ENCODE peak calls at places on chromosomes 2 and 18, in five cellular contexts. F, E, H, B and N are unnamed samples.

GRCh38 chr18:60053747-60054304 is 154.0 kb downstream of the PMAIP1 start:
- DNase-seq in F (peak; percentile 54), E (no peak), H (peak; percentile 55), B (no peak), N (peak; percentile 100)

GRCh38 chr18:51009071-51009470 is 20.9 kb upstream of the SMAD4 start:
- DNase-seq in F (no peak), E (peak; percentile 31), H (no peak), B (no peak), N (peak; percentile 43)

GRCh38 chr2:96875498-96876035 is 5.7 kb upstream of the SEMA4C start:
- DNase-seq in F (no peak), E (no peak), H (no peak), B (no peak), N (no peak)

GRCh38 chr2:5980351-5981054 is 288.3 kb downstream of the SOX11 start:
- DNase-seq in F (no peak), E (no peak), H (no peak), B (no peak), N (no peak)

GRCh38 chr2:19635951-19636505 is 265.8 kb downstream of the TTC32 start:
- DNase-seq in F (no peak), E (no peak), H (no peak), B (no peak), N (no peak)

GRCh38 chr2:207437857-207438166 is 92.0 kb upstream of the CREB1 start:
- DNase-seq in F (no peak), E (no peak), H (no peak), B (no peak), N (no peak)

GRCh38 chr2:231187736-231188505 is 10.5 kb upstream of the ARMC9 start:
- DNase-seq in F (peak; percentile 43), E (no peak), H (no peak), B (no peak), N (no peak)

GRCh38 chr2:58700621-58701020 is 459.5 kb upstream of the FANCL start:
- DNase-seq in F (no peak), E (no peak), H (no peak), B (no peak), N (peak; percentile 56)

GRCh38 chr2:63408530-63408929 is 179.7 kb downstream of the WDPCP start:
- DNase-seq in F (no peak), E (no peak), H (no peak), B (no peak), N (no peak)

GRCh38 chr2:28088970-28089369 is 198.4 kb downstream of the BABAM2 start:
- DNase-seq in F (no peak), E (no peak), H (no peak), B (no peak), N (peak; percentile 82)

GRCh38 chr18:68431111-68431921 is 283.6 kb downstream of the TMX3 start:
- DNase-seq in F (no peak), E (no peak), H (no peak), B (no peak), N (peak; percentile 27)

GRCh38 chr2:200786826-200787225 is 24.9 kb upstream of the BZW1 start:
- DNase-seq in F (no peak), E (no peak), H (no peak), B (no peak), N (peak; percentile 94)

GRCh38 chr2:65500319-65501040 is 68.1 kb upstream of the SPRED2 start:
- DNase-seq in F (no peak), E (no peak), H (no peak), B (no peak), N (no peak)

GRCh38 chr18:78905334-78905733 is 74.3 kb upstream of the SALL3 start:
- DNase-seq in F (no peak), E (no peak), H (no peak), B (no peak), N (no peak)

GRCh38 chr2:102046135-102046901 is 54.6 kb downstream of the IL1R2 start:
- DNase-seq in F (no peak), E (no peak), H (no peak), B (no peak), N (peak; percentile 49)

GRCh38 chr2:23199115-23199918 is 185.7 kb upstream of the KLHL29 start:
- DNase-seq in F (peak; percentile 8), E (no peak), H (no peak), B (peak; percentile 18), N (peak; percentile 55)

GRCh38 chr2:239833728-239834109 is 191.4 kb downstream of the NDUFA10 start:
- DNase-seq in F (no peak), E (no peak), H (peak; percentile 33), B (no peak), N (no peak)

GRCh38 chr2:41963661-41964525 is 83.9 kb upstream of the PKDCC start:
- DNase-seq in F (peak; percentile 89), E (no peak), H (peak; percentile 84), B (no peak), N (no peak)

GRCh38 chr2:181784556-181784955 is 104.2 kb upstream of the NEUROD1 start:
- DNase-seq in F (peak; percentile 64), E (no peak), H (no peak), B (no peak), N (peak; percentile 84)

GRCh38 chr18:33181016-33181415 is 259.5 kb downstream of the CCDC178 start:
- DNase-seq in F (no peak), E (no peak), H (no peak), B (no peak), N (no peak)

GRCh38 chr2:20615046-20615465 is 35.8 kb downstream of the HS1BP3 start:
- DNase-seq in F (no peak), E (no peak), H (peak; percentile 44), B (no peak), N (no peak)